ENCODE peak calls at places on chromosomes 1 and 21, in seven cellular contexts. One of them, this sample, is unnamed.
A peak's percentile ranks its signal among the peaks of the same experiment; 100 is the strongest.

GRCh38 chr1:65581120-65581519 is 160.7 kb downstream of the LEPR start:
- DNase-seq in NCI-H748 treated with DMSO at 0.1 percent for 48 hours: no peak
- DNase-seq in Daoy: no peak
- DNase-seq in NCI-H1105 treated with DMSO at 0.1 percent for 48 hours: no peak
- DNase-seq in dorsolateral prefrontal cortex: no peak
- DNase-seq in effector CD8-positive, alpha-beta T cell: no peak
- DNase-seq in NCI-H510A treated with DMSO at 0.1 percent for 48 hours: no peak
- DNase-seq in this sample: no peak

GRCh38 chr1:153921803-153922075 is 1.0 kb downstream of the GATAD2B start:
- DNase-seq in NCI-H748 treated with DMSO at 0.1 percent for 48 hours: no peak
- DNase-seq in Daoy: peak; percentile 25
- DNase-seq in NCI-H1105 treated with DMSO at 0.1 percent for 48 hours: peak; percentile 39
- DNase-seq in dorsolateral prefrontal cortex: no peak
- DNase-seq in effector CD8-positive, alpha-beta T cell: no peak
- DNase-seq in NCI-H510A treated with DMSO at 0.1 percent for 48 hours: peak; percentile 30
- DNase-seq in this sample: no peak

GRCh38 chr1:91278754-91279153 is 125.9 kb downstream of the HFM1 start:
- DNase-seq in NCI-H748 treated with DMSO at 0.1 percent for 48 hours: peak; percentile 1
- DNase-seq in Daoy: no peak
- DNase-seq in NCI-H1105 treated with DMSO at 0.1 percent for 48 hours: peak; percentile 24
- DNase-seq in dorsolateral prefrontal cortex: no peak
- DNase-seq in effector CD8-positive, alpha-beta T cell: no peak
- DNase-seq in NCI-H510A treated with DMSO at 0.1 percent for 48 hours: peak; percentile 29
- DNase-seq in this sample: peak; percentile 7

GRCh38 chr1:218674280-218674773 is 329.2 kb downstream of the TGFB2 start:
- DNase-seq in NCI-H748 treated with DMSO at 0.1 percent for 48 hours: no peak
- DNase-seq in Daoy: peak; percentile 90
- DNase-seq in NCI-H1105 treated with DMSO at 0.1 percent for 48 hours: no peak
- DNase-seq in dorsolateral prefrontal cortex: no peak
- DNase-seq in effector CD8-positive, alpha-beta T cell: no peak
- DNase-seq in NCI-H510A treated with DMSO at 0.1 percent for 48 hours: peak; percentile 18
- DNase-seq in this sample: peak; percentile 80

GRCh38 chr1:118659646-118660045 is 328.5 kb downstream of the TBX15 start:
- DNase-seq in NCI-H748 treated with DMSO at 0.1 percent for 48 hours: no peak
- DNase-seq in Daoy: peak; percentile 80
- DNase-seq in NCI-H1105 treated with DMSO at 0.1 percent for 48 hours: no peak
- DNase-seq in dorsolateral prefrontal cortex: no peak
- DNase-seq in effector CD8-positive, alpha-beta T cell: no peak
- DNase-seq in NCI-H510A treated with DMSO at 0.1 percent for 48 hours: no peak
- DNase-seq in this sample: peak; percentile 20

GRCh38 chr1:63877816-63878215 is 104.0 kb downstream of the ROR1 start:
- DNase-seq in NCI-H748 treated with DMSO at 0.1 percent for 48 hours: no peak
- DNase-seq in Daoy: peak; percentile 86
- DNase-seq in NCI-H1105 treated with DMSO at 0.1 percent for 48 hours: no peak
- DNase-seq in dorsolateral prefrontal cortex: no peak
- DNase-seq in effector CD8-positive, alpha-beta T cell: no peak
- DNase-seq in NCI-H510A treated with DMSO at 0.1 percent for 48 hours: no peak
- DNase-seq in this sample: peak; percentile 96

GRCh38 chr1:15426492-15427279 is 11.6 kb upstream of the CTRC start:
- DNase-seq in NCI-H748 treated with DMSO at 0.1 percent for 48 hours: no peak
- DNase-seq in Daoy: peak; percentile 73
- DNase-seq in NCI-H1105 treated with DMSO at 0.1 percent for 48 hours: no peak
- DNase-seq in dorsolateral prefrontal cortex: no peak
- DNase-seq in effector CD8-positive, alpha-beta T cell: no peak
- DNase-seq in NCI-H510A treated with DMSO at 0.1 percent for 48 hours: no peak
- DNase-seq in this sample: no peak

GRCh38 chr21:37430184-37430821 is 63.7 kb downstream of the DYRK1A start:
- DNase-seq in NCI-H748 treated with DMSO at 0.1 percent for 48 hours: no peak
- DNase-seq in Daoy: no peak
- DNase-seq in NCI-H1105 treated with DMSO at 0.1 percent for 48 hours: no peak
- DNase-seq in dorsolateral prefrontal cortex: peak; percentile 14
- DNase-seq in effector CD8-positive, alpha-beta T cell: no peak
- DNase-seq in NCI-H510A treated with DMSO at 0.1 percent for 48 hours: peak; percentile 43
- DNase-seq in this sample: no peak

GRCh38 chr1:107323765-107324164 is 182.9 kb downstream of the NTNG1 start:
- DNase-seq in NCI-H748 treated with DMSO at 0.1 percent for 48 hours: no peak
- DNase-seq in Daoy: no peak
- DNase-seq in NCI-H1105 treated with DMSO at 0.1 percent for 48 hours: no peak
- DNase-seq in dorsolateral prefrontal cortex: no peak
- DNase-seq in effector CD8-positive, alpha-beta T cell: no peak
- DNase-seq in NCI-H510A treated with DMSO at 0.1 percent for 48 hours: no peak
- DNase-seq in this sample: no peak

GRCh38 chr1:111963985-111964738 is 25.3 kb downstream of the KCND3 start:
- DNase-seq in NCI-H748 treated with DMSO at 0.1 percent for 48 hours: no peak
- DNase-seq in Daoy: no peak
- DNase-seq in NCI-H1105 treated with DMSO at 0.1 percent for 48 hours: peak; percentile 38
- DNase-seq in dorsolateral prefrontal cortex: peak; percentile 88
- DNase-seq in effector CD8-positive, alpha-beta T cell: no peak
- DNase-seq in NCI-H510A treated with DMSO at 0.1 percent for 48 hours: no peak
- DNase-seq in this sample: no peak

GRCh38 chr1:154988053-154988954 is 5.1 kb upstream of the LENEP start:
- DNase-seq in NCI-H748 treated with DMSO at 0.1 percent for 48 hours: no peak
- DNase-seq in Daoy: no peak
- DNase-seq in NCI-H1105 treated with DMSO at 0.1 percent for 48 hours: no peak
- DNase-seq in dorsolateral prefrontal cortex: no peak
- DNase-seq in effector CD8-positive, alpha-beta T cell: no peak
- DNase-seq in NCI-H510A treated with DMSO at 0.1 percent for 48 hours: no peak
- DNase-seq in this sample: no peak